ENCODE peak calls at places on chromosomes 4 and X, in six cellular contexts. One of them, this sample, is unnamed.

GRCh38 chr4:183996868-183997267 is 91.8 kb downstream of the STOX2 start:
- DNase-seq in D341Med: no peak
- DNase-seq in activated CD8-positive, alpha-beta T cell treated with anti-CD3 and anti-CD28 coated beads, Interleukin-2, amount 10 ng/mL, durations not matched to agents 7 days and 5 days: no peak
- DNase-seq in NCI-H82: no peak
- DNase-seq in midbrain: no peak
- DNase-seq in MV-4-11: no peak
- DNase-seq in this sample: no peak

GRCh38 chrX:72394518-72395163 is 88.9 kb upstream of the CITED1 start:
- DNase-seq in D341Med: no peak
- DNase-seq in activated CD8-positive, alpha-beta T cell treated with anti-CD3 and anti-CD28 coated beads, Interleukin-2, amount 10 ng/mL, durations not matched to agents 7 days and 5 days: no peak
- DNase-seq in NCI-H82: peak
- DNase-seq in midbrain: no peak
- DNase-seq in MV-4-11: peak
- DNase-seq in this sample: no peak

GRCh38 chr4:185359767-185360446 is 35.8 kb downstream of the LRP2BP start:
- DNase-seq in D341Med: no peak
- DNase-seq in activated CD8-positive, alpha-beta T cell treated with anti-CD3 and anti-CD28 coated beads, Interleukin-2, amount 10 ng/mL, durations not matched to agents 7 days and 5 days: no peak
- DNase-seq in NCI-H82: no peak
- DNase-seq in midbrain: no peak
- DNase-seq in MV-4-11: no peak
- DNase-seq in this sample: no peak

GRCh38 chrX:125175991-125176390 is 143.7 kb upstream of the TEX13C start:
- DNase-seq in D341Med: no peak
- DNase-seq in activated CD8-positive, alpha-beta T cell treated with anti-CD3 and anti-CD28 coated beads, Interleukin-2, amount 10 ng/mL, durations not matched to agents 7 days and 5 days: no peak
- DNase-seq in NCI-H82: no peak
- DNase-seq in midbrain: no peak
- DNase-seq in MV-4-11: no peak
- DNase-seq in this sample: no peak

GRCh38 chr4:181569553-181569952 is 673.6 kb upstream of the TENM3 start:
- DNase-seq in D341Med: peak
- DNase-seq in activated CD8-positive, alpha-beta T cell treated with anti-CD3 and anti-CD28 coated beads, Interleukin-2, amount 10 ng/mL, durations not matched to agents 7 days and 5 days: no peak
- DNase-seq in NCI-H82: peak
- DNase-seq in midbrain: peak
- DNase-seq in MV-4-11: peak
- DNase-seq in this sample: no peak

GRCh38 chr4:42377497-42377896 is 19.8 kb upstream of the SHISA3 start:
- DNase-seq in D341Med: no peak
- DNase-seq in activated CD8-positive, alpha-beta T cell treated with anti-CD3 and anti-CD28 coated beads, Interleukin-2, amount 10 ng/mL, durations not matched to agents 7 days and 5 days: no peak
- DNase-seq in NCI-H82: no peak
- DNase-seq in midbrain: no peak
- DNase-seq in MV-4-11: no peak
- DNase-seq in this sample: no peak

GRCh38 chrX:22147214-22147613 is 115.1 kb downstream of the PHEX start:
- DNase-seq in D341Med: no peak
- DNase-seq in activated CD8-positive, alpha-beta T cell treated with anti-CD3 and anti-CD28 coated beads, Interleukin-2, amount 10 ng/mL, durations not matched to agents 7 days and 5 days: no peak
- DNase-seq in NCI-H82: no peak
- DNase-seq in midbrain: no peak
- DNase-seq in MV-4-11: no peak
- DNase-seq in this sample: no peak

GRCh38 chrX:147537172-147537571 is 374.5 kb upstream of the FMR1 start:
- DNase-seq in D341Med: no peak
- DNase-seq in activated CD8-positive, alpha-beta T cell treated with anti-CD3 and anti-CD28 coated beads, Interleukin-2, amount 10 ng/mL, durations not matched to agents 7 days and 5 days: no peak
- DNase-seq in NCI-H82: no peak
- DNase-seq in midbrain: no peak
- DNase-seq in MV-4-11: no peak
- DNase-seq in this sample: no peak

GRCh38 chrX:78024349-78025108 is 55.1 kb upstream of the PGAM4 start:
- DNase-seq in D341Med: peak
- DNase-seq in activated CD8-positive, alpha-beta T cell treated with anti-CD3 and anti-CD28 coated beads, Interleukin-2, amount 10 ng/mL, durations not matched to agents 7 days and 5 days: peak
- DNase-seq in NCI-H82: peak
- DNase-seq in midbrain: no peak
- DNase-seq in MV-4-11: no peak
- DNase-seq in this sample: peak

GRCh38 chr4:162056947-162057346 is 106.9 kb downstream of the FSTL5 start:
- DNase-seq in D341Med: peak
- DNase-seq in activated CD8-positive, alpha-beta T cell treated with anti-CD3 and anti-CD28 coated beads, Interleukin-2, amount 10 ng/mL, durations not matched to agents 7 days and 5 days: no peak
- DNase-seq in NCI-H82: peak
- DNase-seq in midbrain: no peak
- DNase-seq in MV-4-11: no peak
- DNase-seq in this sample: no peak

GRCh38 chr4:64402684-64403083 is 6.6 kb downstream of the TECRL start:
- DNase-seq in D341Med: no peak
- DNase-seq in activated CD8-positive, alpha-beta T cell treated with anti-CD3 and anti-CD28 coated beads, Interleukin-2, amount 10 ng/mL, durations not matched to agents 7 days and 5 days: no peak
- DNase-seq in NCI-H82: peak
- DNase-seq in midbrain: no peak
- DNase-seq in MV-4-11: no peak
- DNase-seq in this sample: no peak

GRCh38 chr4:183256756-183257385 is 63.2 kb downstream of the CLDN22 start:
- DNase-seq in D341Med: peak
- DNase-seq in activated CD8-positive, alpha-beta T cell treated with anti-CD3 and anti-CD28 coated beads, Interleukin-2, amount 10 ng/mL, durations not matched to agents 7 days and 5 days: peak
- DNase-seq in NCI-H82: peak
- DNase-seq in midbrain: peak
- DNase-seq in MV-4-11: no peak
- DNase-seq in this sample: peak

GRCh38 chrX:49258749-49259124 is 5.8 kb downstream of the FOXP3 start:
- DNase-seq in D341Med: no peak
- DNase-seq in activated CD8-positive, alpha-beta T cell treated with anti-CD3 and anti-CD28 coated beads, Interleukin-2, amount 10 ng/mL, durations not matched to agents 7 days and 5 days: no peak
- DNase-seq in NCI-H82: no peak
- DNase-seq in midbrain: no peak
- DNase-seq in MV-4-11: no peak
- DNase-seq in this sample: no peak

GRCh38 chr4:43903456-43903855 is 545.2 kb downstream of the KCTD8 start:
- DNase-seq in D341Med: no peak
- DNase-seq in activated CD8-positive, alpha-beta T cell treated with anti-CD3 and anti-CD28 coated beads, Interleukin-2, amount 10 ng/mL, durations not matched to agents 7 days and 5 days: no peak
- DNase-seq in NCI-H82: no peak
- DNase-seq in midbrain: no peak
- DNase-seq in MV-4-11: no peak
- DNase-seq in this sample: no peak

This sample was measured in immature natural killer cell.